ENCODE peak calls at places on chromosomes 4 and X, in four cellular contexts. Q is colonic mucosa, X is lower lobe of right lung, W is neural progenitor cell. J is an unnamed sample. For H3K27me3, the result is how much of the 10 kb centered on the place peaks cover.

GRCh38 chr4:145557720-145558119 is 61.5 kb upstream of the MMAA start:
- DNase-seq in Q (peak), X (no peak), W (peak), J (peak)

GRCh38 chr4:150425161-150425560 is 156.8 kb upstream of the MAB21L2 start:
- DNase-seq in Q (no peak), W (no peak), X (no peak), J (no peak)

GRCh38 chr4:95544433-95545103 is 4.2 kb downstream of the UNC5C start:
- DNase-seq in W (no peak), X (no peak), Q (no peak), J (no peak)

GRCh38 chrX:88613338-88613737 is 133.7 kb upstream of the CPXCR1 start:
- DNase-seq in X (no peak), Q (no peak), W (peak), J (no peak)

GRCh38 chr4:26157541-26157940 is 163.3 kb upstream of the RBPJ start:
- DNase-seq in Q (no peak), X (no peak), W (no peak), J (no peak)

GRCh38 chr4:2745981-2746806 is 9.9 kb downstream of the TNIP2 start:
- DNase-seq in W (no peak), X (peak), Q (no peak), J (no peak)

GRCh38 chrX:106894978-106895452 is 8.1 kb downstream of the RIPPLY1 start:
- DNase-seq in X (no peak), W (no peak), Q (no peak), J (no peak)

GRCh38 chr4:39319678-39320077 is 46.5 kb downstream of the RFC1 start:
- DNase-seq in Q (no peak), X (no peak), W (no peak), J (no peak)

GRCh38 chrX:4935846-4936245 is 1222.4 kb upstream of the PRKX start:
- DNase-seq in X (no peak), W (no peak), Q (no peak), J (no peak)

GRCh38 chrX:38988301-38988700 is 187.0 kb downstream of the MID1IP1 start:
- DNase-seq in Q (no peak), X (no peak), W (no peak), J (no peak)

GRCh38 chr4:54941994-54942552 is 183.3 kb downstream of the KDR start:
- DNase-seq in W (peak), Q (no peak), X (no peak), J (no peak)

GRCh38 chr4:88812420-88812819 is 114.8 kb upstream of the NAP1L5 start:
- DNase-seq in Q (no peak), X (no peak), W (no peak), J (no peak)

GRCh38 chr4:48470570-48470969 is 12.6 kb upstream of the SLC10A4 start:
- DNase-seq in X (no peak), W (no peak), Q (no peak), J (no peak)

GRCh38 chrX:80648023-80648422 is 161.7 kb downstream of the BRWD3 start:
- DNase-seq in X (no peak), W (peak), Q (no peak), J (no peak)

GRCh38 chrX:110794601-110795000 is 1.0 kb downstream of the CHRDL1 start:
- DNase-seq in Q (no peak), X (no peak), W (no peak), J (no peak)

GRCh38 chr4:85747871-85748491 is 273.0 kb downstream of the ARHGAP24 start:
- DNase-seq in Q (peak), X (no peak), W (peak), J (no peak)

GRCh38 chrX:37658352-37659030 is 27.1 kb upstream of the XK start:
- DNase-seq in X (no peak), Q (no peak), W (no peak), J (no peak)

GRCh38 chr4:75995727-75996126 is 5.0 kb upstream of the SDAD1 start:
- DNase-seq in Q (no peak), X (no peak), W (peak), J (no peak)

GRCh38 chr4:16450031-16450430 is 223.8 kb upstream of the TAPT1 start:
- DNase-seq in X (no peak), Q (no peak), W (peak), J (no peak)

GRCh38 chrX:40671126-40671525 is 23.8 kb upstream of the CXorf38 start:
- DNase-seq in Q (no peak), X (no peak), W (no peak), J (no peak)

GRCh38 chr4:81628489-81628888 is 156.8 kb upstream of the RASGEF1B start:
- DNase-seq in W (no peak), Q (no peak), X (no peak), J (no peak)

GRCh38 chr4:79597266-79597665 is 189.2 kb upstream of the GK2 start:
- DNase-seq in Q (no peak), W (no peak), X (no peak), J (no peak)

GRCh38 chr4:181538435-181538834 is 704.8 kb upstream of the TENM3 start:
- DNase-seq in W (no peak), X (no peak), Q (peak), J (no peak)

GRCh38 chrX:31336419-31336818 is 264.6 kb upstream of the FTHL17 start:
- DNase-seq in W (no peak), X (no peak), Q (no peak), J (no peak)
- H3K27me3 ChIP-seq in W (under half), X (under half), Q (under half), J (under half)

GRCh38 chr4:74042681-74043080 is 4.2 kb upstream of the CXCL3 start:
- DNase-seq in Q (peak), W (no peak), X (no peak), J (no peak)
- TF ChIP-seq CTCF in Q (no peak), W (no peak), X (no peak), J (no peak)

GRCh38 chr4:139933541-139933940 is 220.4 kb downstream of the MAML3 start:
- DNase-seq in W (no peak), Q (peak), X (no peak), J (no peak)
- H3K27ac ChIP-seq in W (no peak), Q (no peak), X (no peak), J (no peak)

GRCh38 chr4:183485411-183486160 is 19.3 kb upstream of the ING2 start:
- DNase-seq in Q (no peak), X (no peak), W (no peak), J (no peak)
- H3K27me3 ChIP-seq in Q (under half), X (under half), W (under half), J (under half)

GRCh38 chr4:127993150-127993549 is 27.9 kb downstream of the ABHD18 start:
- DNase-seq in W (no peak), X (no peak), Q (no peak), J (no peak)

GRCh38 chr4:127995776-127996175 is 30.6 kb downstream of the ABHD18 start:
- DNase-seq in Q (no peak), W (no peak), X (peak), J (no peak)

GRCh38 chr4:127997534-127998388 is 32.6 kb downstream of the ABHD18 start:
- DNase-seq in Q (no peak), W (no peak), X (no peak), J (no peak)
- TF ChIP-seq CTCF in Q (no peak), W (peak), X (no peak), J (no peak)

GRCh38 chr4:119106036-119107000 is 29.3 kb upstream of the MYOZ2 start:
- DNase-seq in Q (no peak), W (no peak), X (no peak), J (no peak)

GRCh38 chr4:119105605-119106004 is 30.0 kb upstream of the MYOZ2 start:
- DNase-seq in X (no peak), Q (no peak), W (no peak), J (no peak)

GRCh38 chr4:119100640-119101039 is 35.0 kb upstream of the MYOZ2 start:
- DNase-seq in Q (no peak), X (no peak), W (no peak), J (no peak)

GRCh38 chr4:119104644-119105273 is 30.9 kb upstream of the MYOZ2 start:
- DNase-seq in Q (no peak), X (no peak), W (no peak), J (no peak)

GRCh38 chr4:119103263-119103662 is 32.4 kb upstream of the MYOZ2 start:
- DNase-seq in W (no peak), X (peak), Q (peak), J (peak)
- H3K27ac ChIP-seq in W (no peak), X (peak), Q (peak), J (peak)

DNA sequence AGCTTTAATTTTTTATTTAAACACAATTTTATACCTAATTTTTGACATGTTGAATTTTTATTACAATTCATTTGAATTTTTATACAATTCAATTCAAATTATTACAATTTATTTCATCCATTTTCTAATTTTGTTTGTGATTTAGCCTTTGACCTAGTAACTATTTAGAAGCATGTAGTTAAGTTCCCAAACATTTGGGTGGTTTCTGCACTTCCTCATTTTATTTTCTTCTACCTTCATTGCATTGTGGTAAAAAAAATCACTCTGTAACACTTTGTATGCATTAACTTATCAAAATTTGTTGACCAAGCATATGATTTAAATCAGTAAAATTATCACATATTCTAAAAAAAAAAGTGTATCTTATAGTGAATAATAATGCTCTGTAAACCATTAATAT is 928.9 kb downstream of the ARAP2 start:
- DNase-seq in W (no peak), X (no peak), Q (no peak), J (no peak)
- H3K27me3 ChIP-seq in W (under half), X (under half), Q (under half), J (under half)

GRCh38 chr4:166087569-166087968 is 214.5 kb downstream of the TLL1 start:
- DNase-seq in Q (no peak), W (no peak), X (no peak), J (no peak)

GRCh38 chr4:166091914-166092510 is 219.0 kb downstream of the TLL1 start:
- DNase-seq in W (peak), Q (no peak), X (no peak), J (no peak)

GRCh38 chr4:166092797-166093196 is 219.8 kb downstream of the TLL1 start:
- DNase-seq in X (no peak), Q (no peak), W (no peak), J (no peak)

GRCh38 chr4:166088576-166088975 is 215.5 kb downstream of the TLL1 start:
- DNase-seq in W (no peak), X (no peak), Q (no peak), J (no peak)

DNA sequence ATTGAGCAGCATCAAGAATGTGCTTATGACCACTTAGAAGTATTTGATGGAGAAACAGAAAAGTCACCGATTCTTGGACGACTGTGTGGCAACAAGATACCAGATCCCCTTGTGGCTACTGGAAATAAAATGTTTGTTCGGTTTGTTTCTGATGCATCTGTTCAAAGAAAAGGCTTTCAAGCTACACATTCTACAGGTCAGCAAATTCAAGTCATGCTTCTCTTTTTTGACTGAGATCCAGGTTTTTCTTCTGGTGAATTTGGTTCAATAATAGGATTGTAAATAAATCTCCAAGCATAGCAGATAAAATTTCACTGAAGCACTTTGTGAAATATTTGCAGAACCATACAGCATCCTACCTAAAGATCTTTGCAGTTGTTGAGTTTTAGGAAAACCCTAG is 218.1 kb downstream of the TLL1 start:
- DNase-seq in Q (no peak), W (no peak), X (no peak), J (no peak)
- TF ChIP-seq CTCF in Q (no peak), W (no peak), X (no peak), J (no peak)

GRCh38 chr4:153785830-153786721 is 2.8 kb downstream of the SFRP2 start:
- DNase-seq in X (no peak), Q (no peak), W (peak), J (no peak)
- H3K27ac ChIP-seq in X (no peak), Q (no peak), W (peak), J (no peak)

J was measured in sigmoid colon.